ENCODE peak calls at places on chromosomes 2 and 18, in seven cellular contexts. M, I, G, U, V, F and N are unnamed samples.

GRCh38 chr2:37585982-37586621 is 85.3 kb downstream of the CDC42EP3 start:
- DNase-seq in G (peak), M (peak), U (peak), V (peak), I (no peak), F (no peak), N (no peak)

GRCh38 chr2:44777542-44777941 is 164.0 kb upstream of the SIX3 start:
- DNase-seq in F (peak), M (no peak), G (no peak), U (peak), I (no peak), V (peak), N (no peak)

GRCh38 chr2:47916437-47916836 is 10.1 kb upstream of the FBXO11 start:
- DNase-seq in F (no peak), U (no peak), V (no peak), M (no peak), I (no peak), G (no peak), N (no peak)

GRCh38 chr2:47035615-47036488 is 119.3 kb downstream of the STPG4 start:
- DNase-seq in F (no peak), I (no peak), G (no peak), M (no peak), V (no peak), U (peak), N (no peak)

GRCh38 chr2:21306235-21306634 is 182.5 kb downstream of the TDRD15 start:
- DNase-seq in V (no peak), I (no peak), U (no peak), G (no peak), F (no peak), M (no peak), N (no peak)

GRCh38 chr2:4635289-4635688 is 931.9 kb downstream of the DCDC2C start:
- DNase-seq in I (no peak), F (peak), M (no peak), G (no peak), U (no peak), V (no peak), N (no peak)

GRCh38 chr2:25481381-25482310 is 139.9 kb upstream of the DNMT3A start:
- DNase-seq in G (no peak), F (no peak), V (no peak), I (no peak), U (no peak), M (no peak), N (no peak)

GRCh38 chr2:178008636-178009289 is 63.8 kb downstream of the PDE11A start:
- DNase-seq in U (no peak), G (no peak), V (no peak), M (peak), I (no peak), F (peak), N (no peak)

GRCh38 chr18:36735130-36735529 is 93.7 kb downstream of the TPGS2 start:
- DNase-seq in I (no peak), U (no peak), M (no peak), V (peak), G (no peak), F (no peak), N (no peak)

GRCh38 chr2:40658917-40659316 is 207.0 kb upstream of the SLC8A1 start:
- DNase-seq in F (no peak), M (no peak), U (no peak), G (no peak), I (no peak), V (no peak), N (no peak)